ENCODE peak calls at places on chromosomes 1 and 21, in seven cellular contexts. W is OCI-LY7; P is BE2C; H is gastrocnemius medialis; L is heart right ventricle; C is CD8-positive, alpha-beta T cell; R is endothelial cell of umbilical vein. G is an unnamed sample. For H3K4me1, the result is how much of the 10 kb centered on the place peaks cover.

GRCh38 chr1:27525296-27526271 is 35.6 kb upstream of the WASF2 start:
- DNase-seq in P (no peak), R (no peak), W (peak), H (peak), L (peak), C (peak), G (no peak)

GRCh38 chr21:33915368-33916199 is at the start of gene ATP5PO:
- DNase-seq in P (peak), C (peak), W (peak), R (peak), H (peak), L (peak), G (peak)

GRCh38 chr1:8496473-8496872 is 178.6 kb downstream of the SLC45A1 start:
- DNase-seq in L (no peak), C (peak), W (peak), H (no peak), R (no peak), P (no peak), G (no peak)

GRCh38 chr1:3463891-3464648 is 9.6 kb downstream of the ARHGEF16 start:
- DNase-seq in L (no peak), W (no peak), P (peak), C (no peak), H (no peak), R (no peak), G (no peak)

GRCh38 chr21:35683620-35684019 is 376.7 kb downstream of the SETD4 start:
- DNase-seq in L (no peak), W (no peak), P (no peak), R (no peak), H (no peak), C (no peak), G (no peak)

GRCh38 chr1:240732390-240732789 is 120.4 kb upstream of the GREM2 start:
- DNase-seq in L (no peak), H (no peak), C (no peak), R (peak), P (no peak), W (peak), G (no peak)

GRCh38 chr1:94079056-94079990 is 41.6 kb downstream of the ABCA4 start:
- DNase-seq in C (no peak), R (no peak), P (no peak), H (no peak), W (no peak), L (no peak), G (no peak)

GRCh38 chr1:15409400-15410222 is at the start of gene EFHD2:
- DNase-seq in W (peak), H (peak), P (peak), L (peak), C (peak), R (peak), G (peak)

DNA sequence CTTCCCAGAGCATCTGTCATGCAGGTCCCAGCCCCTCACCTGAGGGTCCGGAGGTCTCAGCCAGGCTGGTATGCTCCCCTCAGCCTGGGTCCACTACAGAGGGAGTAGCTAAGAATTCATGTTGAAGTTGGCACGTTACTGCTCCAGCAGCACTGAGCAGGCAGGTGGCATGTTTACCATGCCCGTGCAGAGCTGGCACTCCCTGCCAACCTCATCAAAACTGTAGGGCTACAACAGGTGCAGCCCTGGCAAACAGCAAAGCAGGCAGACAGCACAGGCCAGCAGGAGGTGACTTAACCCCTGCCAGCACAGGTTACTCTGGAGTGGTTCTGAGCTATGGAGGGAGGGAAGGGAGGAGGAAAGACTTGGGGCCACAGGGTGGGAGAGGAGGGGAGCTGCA is 46.4 kb downstream of the NUAK2 start:
- DNase-seq in P (no peak), H (peak), L (no peak), C (peak), R (no peak), W (no peak), G (no peak)
- H3K4me3 ChIP-seq in P (no peak), H (no peak), L (no peak), C (no peak), R (no peak), W (no peak), G (no peak)

GRCh38 chr1:235473808-235474207 is 30.4 kb downstream of the B3GALNT2 start:
- DNase-seq in C (no peak), W (no peak), P (no peak), L (no peak), R (no peak), H (no peak), G (no peak)
- H3K4me1 ChIP-seq in C (under half), W (under half), P (under half), L (under half), R (under half), H (under half), G (under half)

GRCh38 chr1:181135462-181135781 is 46.9 kb downstream of the IER5 start:
- DNase-seq in C (no peak), W (peak), P (no peak), L (peak), R (no peak), H (peak), G (no peak)

GRCh38 chr1:181133969-181134418 is 45.5 kb downstream of the IER5 start:
- DNase-seq in W (no peak), H (peak), C (no peak), P (no peak), R (no peak), L (no peak), G (no peak)

GRCh38 chr1:181131255-181131901 is 42.9 kb downstream of the IER5 start:
- DNase-seq in R (no peak), H (no peak), P (no peak), W (peak), C (no peak), L (no peak), G (no peak)

GRCh38 chr1:181134543-181135461 is 46.3 kb downstream of the IER5 start:
- DNase-seq in L (peak), P (no peak), W (peak), R (peak), H (peak), C (no peak), G (peak)

DNA sequence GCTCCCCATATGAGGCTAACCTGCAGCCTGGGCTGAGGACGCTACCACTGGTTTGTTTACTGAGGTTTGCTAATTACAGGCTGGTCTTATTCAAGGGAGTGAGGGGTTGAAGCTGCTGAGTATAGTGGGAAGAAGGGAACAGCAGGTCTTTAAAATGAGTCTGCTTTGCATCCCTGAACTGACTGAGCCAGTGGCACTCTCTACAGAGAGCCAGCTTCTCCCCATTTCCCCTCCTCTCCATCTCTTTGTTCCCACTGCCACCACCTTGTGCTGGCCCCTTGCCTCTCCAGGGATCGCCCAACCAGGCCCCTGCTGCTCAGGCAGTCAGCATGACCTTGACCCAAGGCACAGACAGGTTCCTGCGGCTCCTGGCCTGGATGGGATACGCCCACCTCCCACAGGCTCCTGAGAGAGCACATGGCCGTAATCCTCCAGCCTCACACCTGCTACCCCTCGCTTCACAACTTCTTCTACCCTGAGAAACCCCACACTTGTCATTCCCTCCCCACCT is 45.0 kb downstream of the IER5 start:
- DNase-seq in W (no peak), L (no peak), H (peak), R (no peak), P (no peak), C (no peak), G (no peak)
- H3K4me3 ChIP-seq in W (no peak), L (no peak), H (no peak), R (no peak), P (no peak), C (no peak), G (no peak)

DNA sequence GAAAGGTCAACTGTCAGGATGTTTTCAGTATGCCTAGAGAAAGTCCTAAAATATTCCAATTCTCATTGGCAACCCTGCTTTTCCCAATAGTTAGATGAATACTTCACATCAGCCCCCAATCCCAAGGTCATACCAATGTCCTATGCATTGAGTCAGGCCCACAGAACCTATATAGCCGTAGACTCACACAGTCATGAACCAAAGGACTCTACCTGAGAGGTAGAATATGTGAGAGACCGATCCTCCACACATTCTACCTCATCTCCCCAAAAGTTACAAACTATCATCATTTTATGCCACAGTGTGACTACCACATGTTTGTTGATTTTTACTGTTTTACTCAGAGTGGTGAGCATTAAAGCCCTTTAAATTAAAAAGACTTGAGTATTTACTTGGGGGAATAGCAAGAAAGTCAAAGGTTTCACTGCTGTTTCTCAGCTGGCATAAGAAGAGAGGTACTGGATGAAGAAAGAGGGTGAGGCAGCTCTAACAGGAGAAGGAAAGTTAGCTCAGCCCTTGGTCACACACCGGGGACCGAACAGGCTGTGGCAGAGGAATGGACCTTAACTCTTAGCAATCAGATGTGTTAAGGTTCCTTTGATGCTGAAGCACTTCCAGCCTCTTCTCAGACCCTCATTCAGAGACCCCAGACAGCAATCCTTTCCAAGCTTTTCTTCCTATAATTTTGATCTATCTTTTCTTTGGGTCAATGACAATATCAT is 930 bp downstream of the CD48 start:
- DNase-seq in R (no peak), W (peak), H (no peak), P (no peak), L (no peak), C (no peak), G (no peak)
- H3K4me1 ChIP-seq in R (under half), W (half or more), H (under half), P (under half), L (under half), C (half or more), G (under half)

GRCh38 chr1:19665044-19665455 is 375 bp downstream of the HTR6 start:
- DNase-seq in R (no peak), C (no peak), H (no peak), P (no peak), W (no peak), L (no peak), G (no peak)
- H3K4me3 ChIP-seq in R (no peak), C (peak), H (no peak), P (peak), W (no peak), L (no peak), G (peak)

GRCh38 chr1:10667815-10668214 is 128.6 kb downstream of the CASZ1 start:
- DNase-seq in W (no peak), C (no peak), R (no peak), P (peak), L (no peak), H (no peak), G (no peak)
- H3K4me1 ChIP-seq in W (under half), C (under half), R (under half), P (under half), L (half or more), H (half or more), G (under half)

GRCh38 chr1:181092056-181092455 is 3.6 kb downstream of the IER5 start:
- DNase-seq in P (no peak), C (no peak), W (no peak), R (no peak), H (no peak), L (no peak), G (no peak)
- H3K4me3 ChIP-seq in P (no peak), C (no peak), W (peak), R (peak), H (peak), L (no peak), G (peak)

GRCh38 chr1:235079443-235079967 is 49.1 kb downstream of the TOMM20 start:
- DNase-seq in L (no peak), P (no peak), R (peak), H (peak), C (no peak), W (peak), G (no peak)
- H3K4me1 ChIP-seq in L (half or more), P (under half), R (under half), H (half or more), C (under half), W (half or more), G (under half)

DNA sequence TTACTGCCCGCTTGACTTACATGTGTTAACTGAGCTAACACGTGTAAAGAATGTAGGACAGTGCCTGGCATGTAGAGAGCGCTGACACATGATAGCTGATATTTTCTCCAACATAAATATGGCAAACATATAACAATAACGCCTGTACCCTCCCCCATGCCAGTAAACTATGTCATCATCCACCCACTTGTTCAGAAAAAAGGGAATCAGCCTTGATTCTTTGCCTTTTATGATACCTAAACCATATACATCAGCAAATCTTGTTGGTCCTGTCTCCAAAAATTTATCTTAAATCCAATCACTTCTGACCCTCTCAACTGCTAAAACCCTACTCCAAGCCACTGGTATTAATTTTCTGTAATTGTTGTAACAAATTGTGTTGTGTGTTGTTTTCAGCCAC is 1.1 kb upstream of the ZNF692 start:
- DNase-seq in P (no peak), R (no peak), W (no peak), H (no peak), C (no peak), L (no peak), G (no peak)
- H3K4me3 ChIP-seq in P (no peak), R (no peak), W (peak), H (no peak), C (no peak), L (no peak), G (no peak)